ENCODE peak calls at places on chromosomes 2 and 18, in six cellular contexts. A is right cardiac atrium, C is AG04449, N is cardiac muscle cell, Z is astrocyte, L is lower lobe of right lung. J is an unnamed sample.

GRCh38 chr18:46560671-46561045 is 96.4 kb downstream of the LOXHD1 start:
- DNase-seq in A (no peak), C (no peak), N (no peak), Z (no peak), L (no peak), J (no peak)

GRCh38 chr18:34970106-34970505 is 71.1 kb upstream of the MAPRE2 start:
- DNase-seq in A (no peak), C (no peak), N (peak; percentile 36), Z (peak; percentile 36), L (no peak), J (no peak)

GRCh38 chr2:240947607-240948006 is 41.5 kb downstream of the CROCC2 start:
- DNase-seq in A (no peak), C (no peak), N (no peak), Z (no peak), L (no peak), J (peak; percentile 13)

GRCh38 chr2:53379547-53379946 is 388.1 kb upstream of the CHAC2 start:
- DNase-seq in A (no peak), C (no peak), N (no peak), Z (peak; percentile 5), L (no peak), J (no peak)

GRCh38 chr2:83844490-83844889 is 614.6 kb downstream of the SUCLG1 start:
- DNase-seq in A (no peak), C (no peak), N (no peak), Z (no peak), L (no peak), J (no peak)

GRCh38 chr2:234482807-234483206 is 14.1 kb downstream of the ARL4C start:
- DNase-seq in A (no peak), C (no peak), N (no peak), Z (no peak), L (no peak), J (no peak)

GRCh38 chr2:26477911-26478253 is at the start of gene OTOF:
- DNase-seq in A (peak; percentile 84), C (peak; percentile 33), N (peak; percentile 89), Z (peak; percentile 63), L (no peak), J (peak; percentile 64)

GRCh38 chr18:50128506-50129271 is 66.3 kb downstream of the MYO5B start:
- DNase-seq in A (no peak), C (no peak), N (no peak), Z (no peak), L (no peak), J (no peak)

GRCh38 chr2:232432598-232433184 is 23.3 kb upstream of the ALPI start:
- DNase-seq in A (no peak), C (no peak), N (no peak), Z (no peak), L (peak; percentile 33), J (no peak)

GRCh38 chr2:119264781-119265692 is 41.4 kb downstream of the STEAP3 start:
- DNase-seq in A (peak; percentile 28), C (no peak), N (peak; percentile 69), Z (no peak), L (no peak), J (no peak)

GRCh38 chr2:2244508-2244907 is 86.6 kb downstream of the MYT1L start:
- DNase-seq in A (no peak), C (no peak), N (no peak), Z (no peak), L (no peak), J (no peak)

GRCh38 chr2:101400516-101401315 is 13.4 kb upstream of the CREG2 start:
- DNase-seq in A (no peak), C (no peak), N (no peak), Z (no peak), L (no peak), J (no peak)

GRCh38 chr18:39611381-39612090 is 2045.9 kb upstream of the CELF4 start:
- DNase-seq in A (no peak), C (no peak), N (peak; percentile 30), Z (no peak), L (no peak), J (no peak)

GRCh38 chr2:224884188-224884587 is 158.1 kb downstream of the DOCK10 start:
- DNase-seq in A (no peak), C (no peak), N (peak; percentile 70), Z (peak; percentile 31), L (no peak), J (no peak)

GRCh38 chr18:12307251-12307736 is 747 bp upstream of the TUBB6 start:
- DNase-seq in A (peak; percentile 72), C (no peak), N (peak; percentile 80), Z (peak; percentile 68), L (no peak), J (peak; percentile 64)
- H3K4me3 ChIP-seq in A (peak overlapping the region; percentile 82), C (peak overlapping the region; percentile 93), N (peak overlapping the region; percentile 70), Z (peak overlapping the region; percentile 82), L (peak overlapping the region; percentile 71), J (peak overlapping the region; percentile 79)

GRCh38 chr2:200278694-200279316 is 27.7 kb upstream of the SPATS2L start:
- DNase-seq in A (no peak), C (no peak), N (no peak), Z (no peak), L (no peak), J (no peak)
- H3K4me3 ChIP-seq in A (no peak overlapping the region), C (no peak overlapping the region), N (no peak overlapping the region), Z (no peak overlapping the region), L (no peak overlapping the region), J (no peak overlapping the region)

GRCh38 chr18:23569299-23570063 is 16.8 kb downstream of the NPC1 start:
- DNase-seq in A (no peak), C (no peak), N (no peak), Z (no peak), L (no peak), J (no peak)
- H3K4me3 ChIP-seq in A (no peak overlapping the region), C (no peak overlapping the region), N (no peak overlapping the region), Z (no peak overlapping the region), L (no peak overlapping the region), J (no peak overlapping the region)

GRCh38 chr2:217637268-217637615 is 365.6 kb downstream of the TNS1 start:
- DNase-seq in A (no peak), C (no peak), N (no peak), Z (no peak), L (no peak), J (no peak)

GRCh38 chr2:217639481-217639880 is 363.3 kb downstream of the TNS1 start:
- DNase-seq in A (no peak), C (no peak), N (no peak), Z (no peak), L (no peak), J (no peak)

GRCh38 chr2:217638031-217638430 is 364.8 kb downstream of the TNS1 start:
- DNase-seq in A (no peak), C (no peak), N (no peak), Z (no peak), L (no peak), J (no peak)

GRCh38 chr2:217636578-217637267 is 366.1 kb downstream of the TNS1 start:
- DNase-seq in A (no peak), C (no peak), N (no peak), Z (no peak), L (no peak), J (no peak)

DNA sequence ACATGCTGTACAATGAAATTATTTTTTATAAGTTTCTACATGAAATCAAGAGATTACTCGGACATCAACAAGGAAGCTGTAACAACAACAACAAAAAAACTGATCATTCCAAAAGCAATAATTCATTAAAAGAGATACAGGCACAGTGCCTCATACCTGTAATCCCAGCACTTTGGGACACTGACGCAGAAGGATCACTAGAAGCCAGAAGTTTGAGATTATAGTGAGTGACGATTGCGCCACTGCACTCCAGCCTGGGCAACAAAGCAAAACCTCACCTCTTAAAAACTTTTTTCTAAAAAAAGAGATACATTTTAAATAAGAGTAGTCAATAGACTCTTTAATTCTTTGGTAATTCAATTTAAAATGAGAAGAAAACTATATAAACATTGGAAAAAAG is 364.3 kb downstream of the TNS1 start:
- DNase-seq in A (no peak), C (no peak), N (no peak), Z (no peak), L (no peak), J (no peak)
- H3K4me3 ChIP-seq in A (no peak overlapping the region), C (no peak overlapping the region), N (no peak overlapping the region), Z (no peak overlapping the region), L (no peak overlapping the region), J (no peak overlapping the region)

GRCh38 chr18:44681611-44682010 is 923 bp downstream of the SETBP1 start:
- DNase-seq in A (no peak), C (no peak), N (no peak), Z (no peak), L (no peak), J (no peak)
- H3K4me3 ChIP-seq in A (peak overlapping the region; percentile 92), C (peak overlapping the region; percentile 70), N (peak overlapping the region; percentile 94), Z (peak overlapping the region; percentile 72), L (peak overlapping the region; percentile 83), J (no peak overlapping the region)

GRCh38 chr18:2146754-2147153 is 424.6 kb downstream of the METTL4 start:
- DNase-seq in A (no peak), C (no peak), N (no peak), Z (no peak), L (no peak), J (no peak)

GRCh38 chr18:2148823-2149222 is 422.5 kb downstream of the METTL4 start:
- DNase-seq in A (no peak), C (no peak), N (peak; percentile 34), Z (no peak), L (no peak), J (no peak)

GRCh38 chr18:2146092-2146491 is 425.2 kb downstream of the METTL4 start:
- DNase-seq in A (no peak), C (no peak), N (no peak), Z (no peak), L (no peak), J (no peak)

GRCh38 chr18:2147424-2147823 is 423.9 kb downstream of the METTL4 start:
- DNase-seq in A (no peak), C (no peak), N (peak; percentile 41), Z (peak; percentile 89), L (no peak), J (no peak)

GRCh38 chr18:2147866-2148265 is 423.4 kb downstream of the METTL4 start:
- DNase-seq in A (peak; percentile 71), C (no peak), N (peak; percentile 86), Z (peak; percentile 79), L (no peak), J (no peak)
- H3K4me3 ChIP-seq in A (no peak overlapping the region), C (no peak overlapping the region), N (no peak overlapping the region), Z (no peak overlapping the region), L (no peak overlapping the region), J (no peak overlapping the region)

GRCh38 chr2:155151472-155151871 is 453.0 kb downstream of the KCNJ3 start:
- DNase-seq in A (no peak), C (no peak), N (no peak), Z (no peak), L (no peak), J (no peak)

GRCh38 chr2:155141418-155141817 is 442.9 kb downstream of the KCNJ3 start:
- DNase-seq in A (no peak), C (no peak), N (no peak), Z (no peak), L (no peak), J (no peak)

DNA sequence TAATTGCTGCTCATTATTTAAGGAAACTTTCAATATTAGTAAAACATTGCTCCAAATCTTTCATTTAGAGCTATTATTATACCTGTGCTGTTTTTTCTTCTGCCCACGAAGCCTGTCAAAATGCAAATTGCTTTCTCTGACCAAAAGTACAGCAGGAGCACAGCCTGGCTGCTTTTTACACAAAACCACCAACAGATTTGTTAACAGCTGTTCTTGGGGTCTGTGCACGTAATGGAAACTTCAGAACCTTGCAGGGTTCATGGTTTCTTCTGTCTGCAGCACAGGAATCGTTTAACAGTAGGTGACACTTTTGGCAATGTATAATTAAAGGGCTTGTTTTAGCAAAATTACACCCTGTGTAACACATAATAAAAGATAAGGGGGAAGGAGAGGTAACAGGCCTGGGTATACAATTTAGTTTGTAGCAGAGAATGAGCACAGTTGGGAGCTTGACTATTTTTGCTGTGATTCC is 447.3 kb downstream of the KCNJ3 start:
- DNase-seq in A (no peak), C (no peak), N (no peak), Z (no peak), L (no peak), J (no peak)
- H3K4me3 ChIP-seq in A (no peak overlapping the region), C (no peak overlapping the region), N (no peak overlapping the region), Z (no peak overlapping the region), L (no peak overlapping the region), J (no peak overlapping the region)

J was measured in heart left ventricle.